ENCODE peak calls at places on chromosomes 13 and 19, in eight cellular contexts. V is neural progenitor cell, R is GM23248, U is GM12891, E is NCI-H748 treated with DMSO at 0.1 percent for 48 hours, Q is AG10803, O is NCI-H2081, S is AG09309. H is an unnamed sample.
A peak's percentile ranks its signal among the peaks of the same experiment; 100 is the strongest.

GRCh38 chr13:90846956-90847355 is 500.5 kb upstream of the MIR17HG start:
- DNase-seq in V (no peak), R (no peak), U (no peak), E (no peak), Q (no peak), O (no peak), S (no peak), H (no peak)

GRCh38 chr19:19460258-19460731 is 54.8 kb downstream of the GATAD2A start:
- DNase-seq in V (no peak), R (peak; percentile 42), U (no peak), E (no peak), Q (no peak), O (no peak), S (no peak), H (no peak)

GRCh38 chr19:52214241-52214640 is 24.4 kb downstream of the PPP2R1A start:
- DNase-seq in V (no peak), R (no peak), U (no peak), E (no peak), Q (peak; percentile 16), O (no peak), S (no peak), H (no peak)

GRCh38 chr13:26529441-26529840 is 28.0 kb upstream of the WASF3 start:
- DNase-seq in V (peak; percentile 78), R (peak; percentile 66), U (no peak), E (no peak), Q (peak; percentile 57), O (no peak), S (peak; percentile 5), H (peak; percentile 34)

GRCh38 chr13:94660695-94661324 is 51.5 kb downstream of the SOX21 start:
- DNase-seq in V (peak; percentile 47), R (peak; percentile 43), U (no peak), E (peak; percentile 73), Q (peak; percentile 26), O (no peak), S (no peak), H (peak; percentile 24)

GRCh38 chr13:53064721-53065120 is 36.1 kb downstream of the OLFM4 start:
- DNase-seq in V (no peak), R (no peak), U (no peak), E (peak; percentile 87), Q (no peak), O (peak; percentile 60), S (no peak), H (no peak)

GRCh38 chr19:48051345-48052033 is 7.6 kb upstream of the CABP5 start:
- DNase-seq in V (no peak), R (no peak), U (no peak), E (no peak), Q (no peak), O (no peak), S (no peak), H (no peak)

GRCh38 chr13:110874508-110874960 is 40.3 kb downstream of the ANKRD10 start:
- DNase-seq in V (peak; percentile 89), R (peak; percentile 86), U (peak; percentile 63), E (peak; percentile 35), Q (peak; percentile 35), O (peak; percentile 71), S (no peak), H (peak; percentile 70)

GRCh38 chr19:58498316-58499020 is 13.3 kb downstream of the SLC27A5 start:
- DNase-seq in V (no peak), R (no peak), U (no peak), E (no peak), Q (no peak), O (no peak), S (no peak), H (no peak)

GRCh38 chr19:58338825-58339558 is 12.2 kb downstream of the ZSCAN22 start:
- DNase-seq in V (peak; percentile 55), R (peak; percentile 37), U (no peak), E (no peak), Q (no peak), O (no peak), S (no peak), H (no peak)

GRCh38 chr13:32731576-32731975 is 145.3 kb downstream of the PDS5B start:
- DNase-seq in V (no peak), R (peak; percentile 77), U (no peak), E (no peak), Q (peak; percentile 35), O (no peak), S (no peak), H (peak; percentile 69)

GRCh38 chr13:93559718-93560117 is 333.1 kb downstream of the GPC6 start:
- DNase-seq in V (no peak), R (peak; percentile 72), U (no peak), E (peak; percentile 42), Q (peak; percentile 17), O (no peak), S (no peak), H (peak; percentile 1)

GRCh38 chr19:5137571-5138124 is 168.7 kb downstream of the KDM4B start:
- DNase-seq in V (peak; percentile 70), R (no peak), U (no peak), E (no peak), Q (no peak), O (no peak), S (no peak), H (no peak)